ENCODE peak calls at places on chromosomes 7 and 10, in eight cellular contexts. Q is T follicular helper cell; E is GM03348; A is activated naive CD8-positive, alpha-beta T cell treated with anti-CD3 and anti-CD28 coated beads, Interleukin-2, amount 50 U/mL, for 24 hours; L is stimulated activated CD8-positive, alpha-beta memory T cell treated with anti-CD3 and anti-CD28 coated beads, Interleukin-4, amount 100 ng/mL, for 1 hour; I is NCI-H1092 treated with DMSO at 0.1 percent for 48 hours; B is H9; X is upper lobe of left lung. C is an unnamed sample.

GRCh38 chr7:103809229-103809994 is 180.0 kb downstream of the RELN start:
- DNase-seq in Q (no peak), E (no peak), A (no peak), L (no peak), I (no peak), B (no peak), X (no peak), C (no peak)

GRCh38 chr10:12350167-12350872 is 973 bp downstream of the CAMK1D start:
- DNase-seq in Q (peak; percentile 44), E (peak; percentile 47), A (peak; percentile 43), L (no peak), I (no peak), B (peak; percentile 45), X (peak; percentile 90), C (peak; percentile 71)

GRCh38 chr7:84142726-84143125 is 51.9 kb downstream of the SEMA3A start:
- DNase-seq in Q (no peak), E (no peak), A (no peak), L (no peak), I (no peak), B (no peak), X (no peak), C (no peak)

GRCh38 chr7:22858640-22859561 is 36.3 kb upstream of the TOMM7 start:
- DNase-seq in Q (no peak), E (peak; percentile 86), A (no peak), L (no peak), I (no peak), B (no peak), X (no peak), C (peak; percentile 36)

GRCh38 chr7:125468855-125469174 is 539.2 kb upstream of the POT1 start:
- DNase-seq in Q (no peak), E (no peak), A (no peak), L (no peak), I (no peak), B (no peak), X (peak; percentile 78), C (no peak)

GRCh38 chr10:32582946-32583345 is 137.0 kb downstream of the CCDC7 start:
- DNase-seq in Q (no peak), E (no peak), A (no peak), L (no peak), I (no peak), B (no peak), X (no peak), C (no peak)

GRCh38 chr10:71272122-71272771 is 46.8 kb upstream of the SLC29A3 start:
- DNase-seq in Q (no peak), E (peak; percentile 75), A (no peak), L (no peak), I (no peak), B (no peak), X (peak; percentile 31), C (no peak)

GRCh38 chr10:79562135-79562756 is 2.0 kb upstream of the SFTPA2 start:
- DNase-seq in Q (peak; percentile 33), E (peak; percentile 83), A (peak; percentile 68), L (peak; percentile 11), I (peak; percentile 11), B (peak; percentile 78), X (peak; percentile 82), C (peak; percentile 75)

GRCh38 chr10:32972929-32973328 is 14.9 kb upstream of the ITGB1 start:
- DNase-seq in Q (no peak), E (no peak), A (no peak), L (no peak), I (no peak), B (no peak), X (no peak), C (no peak)

GRCh38 chr7:149217570-149217969 is 21.9 kb upstream of the ZNF212 start:
- DNase-seq in Q (no peak), E (no peak), A (no peak), L (no peak), I (no peak), B (no peak), X (no peak), C (no peak)

GRCh38 chr7:20744913-20745587 is 41.6 kb downstream of the SP8 start:
- DNase-seq in Q (no peak), E (no peak), A (no peak), L (no peak), I (peak; percentile 88), B (no peak), X (no peak), C (no peak)

GRCh38 chr7:52269669-52270068 is 765.8 kb upstream of the POM121L12 start:
- DNase-seq in Q (no peak), E (no peak), A (no peak), L (no peak), I (no peak), B (no peak), X (no peak), C (no peak)

GRCh38 chr7:95246935-95247370 is 77.4 kb downstream of the PON1 start:
- DNase-seq in Q (no peak), E (peak; percentile 60), A (peak; percentile 4), L (no peak), I (peak; percentile 96), B (peak; percentile 59), X (no peak), C (peak; percentile 17)

GRCh38 chr10:93063217-93063976 is 2.8 kb downstream of the CYP26C1 start:
- DNase-seq in Q (no peak), E (no peak), A (peak; percentile 3), L (no peak), I (no peak), B (no peak), X (no peak), C (peak; percentile 34)

GRCh38 chr10:88091490-88092061 is 228.2 kb downstream of the PTEN start:
- DNase-seq in Q (peak; percentile 36), E (no peak), A (peak; percentile 57), L (peak; percentile 37), I (no peak), B (no peak), X (no peak), C (peak; percentile 62)

GRCh38 chr7:107442678-107443077 is 27.2 kb upstream of the GPR22 start:
- DNase-seq in Q (no peak), E (no peak), A (no peak), L (no peak), I (no peak), B (no peak), X (no peak), C (no peak)

GRCh38 chr10:128393546-128393945 is 267.3 kb upstream of the MKI67 start:
- DNase-seq in Q (no peak), E (no peak), A (no peak), L (no peak), I (no peak), B (no peak), X (no peak), C (no peak)

GRCh38 chr7:36684951-36685350 is 39.3 kb downstream of the AOAH start:
- DNase-seq in Q (no peak), E (no peak), A (no peak), L (no peak), I (no peak), B (no peak), X (no peak), C (no peak)

GRCh38 chr7:194257-194995 is 2.1 kb downstream of the FAM20C start:
- DNase-seq in Q (no peak), E (peak; percentile 72), A (no peak), L (no peak), I (no peak), B (peak; percentile 57), X (peak; percentile 66), C (no peak)

GRCh38 chr7:44060948-44061644 is 4.3 kb downstream of the PGAM2 start:
- DNase-seq in Q (no peak), E (no peak), A (no peak), L (no peak), I (no peak), B (no peak), X (no peak), C (no peak)

GRCh38 chr10:99672884-99673283 is 13.6 kb downstream of the ENTPD7 start:
- DNase-seq in Q (no peak), E (no peak), A (no peak), L (no peak), I (no peak), B (no peak), X (no peak), C (no peak)

GRCh38 chr7:104469135-104469820 is 140.9 kb downstream of the LHFPL3 start:
- DNase-seq in Q (no peak), E (no peak), A (no peak), L (no peak), I (no peak), B (no peak), X (no peak), C (no peak)

GRCh38 chr7:114302858-114303257 is 111.8 kb upstream of the FOXP2 start:
- DNase-seq in Q (no peak), E (no peak), A (no peak), L (no peak), I (no peak), B (no peak), X (no peak), C (no peak)

GRCh38 chr7:50356212-50356944 is 51.9 kb downstream of the IKZF1 start:
- DNase-seq in Q (no peak), E (no peak), A (no peak), L (no peak), I (no peak), B (no peak), X (no peak), C (no peak)

GRCh38 chr7:45033261-45033930 is 33.4 kb downstream of the CCM2 start:
- DNase-seq in Q (no peak), E (peak; percentile 48), A (no peak), L (no peak), I (no peak), B (no peak), X (no peak), C (no peak)

GRCh38 chr7:116920359-116920758 is 32.9 kb upstream of the ST7 start:
- DNase-seq in Q (no peak), E (no peak), A (no peak), L (no peak), I (no peak), B (no peak), X (no peak), C (no peak)

GRCh38 chr7:92177362-92177761 is 1.6 kb downstream of the LRRD1 start:
- DNase-seq in Q (no peak), E (peak; percentile 20), A (no peak), L (no peak), I (no peak), B (no peak), X (no peak), C (no peak)

GRCh38 chr7:137937202-137937560 is 64.7 kb downstream of the CREB3L2 start:
- DNase-seq in Q (no peak), E (peak; percentile 46), A (no peak), L (no peak), I (no peak), B (no peak), X (no peak), C (no peak)

GRCh38 chr10:5447611-5448071 is 35.3 kb downstream of the NET1 start:
- DNase-seq in Q (no peak), E (no peak), A (no peak), L (no peak), I (no peak), B (no peak), X (no peak), C (peak; percentile 42)

GRCh38 chr7:11471255-11471654 is 360.7 kb downstream of the THSD7A start:
- DNase-seq in Q (no peak), E (no peak), A (no peak), L (no peak), I (no peak), B (no peak), X (no peak), C (no peak)

GRCh38 chr7:144454-144826 is 47.9 kb upstream of the FAM20C start:
- DNase-seq in Q (no peak), E (no peak), A (no peak), L (no peak), I (no peak), B (no peak), X (no peak), C (no peak)

GRCh38 chr7:100152937-100153666 is 4.4 kb downstream of the LAMTOR4 start:
- DNase-seq in Q (no peak), E (no peak), A (no peak), L (no peak), I (no peak), B (no peak), X (peak; percentile 54), C (no peak)

GRCh38 chr10:47187592-47187991 is 112.4 kb upstream of the GDF10 start:
- DNase-seq in Q (no peak), E (no peak), A (no peak), L (no peak), I (no peak), B (no peak), X (no peak), C (no peak)

GRCh38 chr7:35286422-35286821 is 32.5 kb upstream of the TBX20 start:
- DNase-seq in Q (no peak), E (no peak), A (no peak), L (no peak), I (no peak), B (no peak), X (no peak), C (no peak)